ENCODE peak calls at places on chromosome 9, in four cellular contexts. One of them, this sample, is unnamed.

GRCh38 chr9:86410281-86410680 is 56.1 kb upstream of the TUT7 start:
- ATAC-seq in left cardiac atrium: no peak
- ATAC-seq in naive thymus-derived CD8-positive, alpha-beta T cell: no peak
- ATAC-seq in activated naive CD4-positive, alpha-beta T cell treated with anti-CD3 and anti-CD28 coated beads, Interleukin-2, amount 50 U/mL, for 72 hours: no peak
- ATAC-seq in this sample: no peak

GRCh38 chr9:111615928-111616327 is 15.2 kb upstream of the DNAJC25 start:
- ATAC-seq in left cardiac atrium: no peak
- ATAC-seq in naive thymus-derived CD8-positive, alpha-beta T cell: no peak
- ATAC-seq in activated naive CD4-positive, alpha-beta T cell treated with anti-CD3 and anti-CD28 coated beads, Interleukin-2, amount 50 U/mL, for 72 hours: no peak
- ATAC-seq in this sample: no peak

GRCh38 chr9:132773764-132774339 is 103.6 kb downstream of the GTF3C4 start:
- ATAC-seq in naive thymus-derived CD8-positive, alpha-beta T cell: no peak
- ATAC-seq in left cardiac atrium: no peak
- ATAC-seq in activated naive CD4-positive, alpha-beta T cell treated with anti-CD3 and anti-CD28 coated beads, Interleukin-2, amount 50 U/mL, for 72 hours: no peak
- ATAC-seq in this sample: no peak

GRCh38 chr9:128192601-128193371 is 1.4 kb upstream of the CIZ1 start:
- ATAC-seq in naive thymus-derived CD8-positive, alpha-beta T cell: no peak
- ATAC-seq in activated naive CD4-positive, alpha-beta T cell treated with anti-CD3 and anti-CD28 coated beads, Interleukin-2, amount 50 U/mL, for 72 hours: peak
- ATAC-seq in left cardiac atrium: peak
- ATAC-seq in this sample: peak

GRCh38 chr9:119117409-119117808 is 251.8 kb downstream of the BRINP1 start:
- ATAC-seq in naive thymus-derived CD8-positive, alpha-beta T cell: no peak
- ATAC-seq in left cardiac atrium: peak
- ATAC-seq in activated naive CD4-positive, alpha-beta T cell treated with anti-CD3 and anti-CD28 coated beads, Interleukin-2, amount 50 U/mL, for 72 hours: no peak
- ATAC-seq in this sample: no peak

GRCh38 chr9:113646946-113647914 is 183.7 kb downstream of the RGS3 start:
- ATAC-seq in activated naive CD4-positive, alpha-beta T cell treated with anti-CD3 and anti-CD28 coated beads, Interleukin-2, amount 50 U/mL, for 72 hours: no peak
- ATAC-seq in naive thymus-derived CD8-positive, alpha-beta T cell: no peak
- ATAC-seq in left cardiac atrium: no peak
- ATAC-seq in this sample: no peak

GRCh38 chr9:15231788-15232635 is 75.0 kb downstream of the TTC39B start:
- ATAC-seq in left cardiac atrium: no peak
- ATAC-seq in naive thymus-derived CD8-positive, alpha-beta T cell: no peak
- ATAC-seq in activated naive CD4-positive, alpha-beta T cell treated with anti-CD3 and anti-CD28 coated beads, Interleukin-2, amount 50 U/mL, for 72 hours: no peak
- ATAC-seq in this sample: peak

GRCh38 chr9:136787690-136788400 is 3.3 kb upstream of the TMEM141 start:
- ATAC-seq in naive thymus-derived CD8-positive, alpha-beta T cell: no peak
- ATAC-seq in activated naive CD4-positive, alpha-beta T cell treated with anti-CD3 and anti-CD28 coated beads, Interleukin-2, amount 50 U/mL, for 72 hours: peak
- ATAC-seq in left cardiac atrium: no peak
- ATAC-seq in this sample: no peak

GRCh38 chr9:124256517-124257069 is 1.2 kb upstream of the NEK6 start:
- ATAC-seq in naive thymus-derived CD8-positive, alpha-beta T cell: no peak
- ATAC-seq in left cardiac atrium: no peak
- ATAC-seq in activated naive CD4-positive, alpha-beta T cell treated with anti-CD3 and anti-CD28 coated beads, Interleukin-2, amount 50 U/mL, for 72 hours: no peak
- ATAC-seq in this sample: no peak